ENCODE peak calls at places on chromosomes 16 and 17, in seven cellular contexts. H is hepatocyte, K is ovary, P is heart right ventricle, T is brain microvascular endothelial cell, N is lung, S is AG10803. Y is an unnamed sample.

GRCh38 chr16:30515275-30515674 is 11.1 kb downstream of the ZNF768 start:
- DNase-seq in H (no peak), K (no peak), P (no peak), T (no peak), N (no peak), S (no peak), Y (no peak)

GRCh38 chr16:86706726-86707125 is 128.4 kb downstream of the FOXL1 start:
- DNase-seq in H (no peak), K (no peak), P (no peak), T (no peak), N (no peak), S (no peak), Y (no peak)

GRCh38 chr16:84922351-84923135 is 88.8 kb downstream of the ZDHHC7 start:
- DNase-seq in H (no peak), K (peak; percentile 88), P (peak; percentile 85), T (peak; percentile 12), N (peak; percentile 49), S (peak; percentile 26), Y (no peak)

GRCh38 chr17:1143573-1143972 is 36.2 kb downstream of the ABR start:
- DNase-seq in H (peak; percentile 82), K (no peak), P (no peak), T (peak; percentile 14), N (no peak), S (no peak), Y (peak; percentile 26)

GRCh38 chr17:78144736-78145641 is 1.2 kb upstream of the C17orf99 start:
- DNase-seq in H (no peak), K (peak; percentile 85), P (peak; percentile 64), T (no peak), N (peak; percentile 90), S (no peak), Y (no peak)

GRCh38 chr17:74368341-74369152 is 1.2 kb downstream of the GPR142 start:
- DNase-seq in H (peak; percentile 84), K (peak; percentile 32), P (peak; percentile 75), T (peak; percentile 56), N (peak; percentile 74), S (peak; percentile 46), Y (peak; percentile 24)

GRCh38 chr17:38569701-38570512 is 35.8 kb downstream of the SRCIN1 start:
- DNase-seq in H (no peak), K (no peak), P (no peak), T (no peak), N (no peak), S (no peak), Y (no peak)

GRCh38 chr17:14756469-14756868 is 455.6 kb downstream of the HS3ST3B1 start:
- DNase-seq in H (peak; percentile 56), K (no peak), P (no peak), T (no peak), N (no peak), S (no peak), Y (no peak)

GRCh38 chr16:30551781-30552180 is 6.4 kb downstream of the ZNF764 start:
- DNase-seq in H (no peak), K (no peak), P (no peak), T (no peak), N (peak; percentile 65), S (no peak), Y (no peak)

GRCh38 chr17:33023790-33024189 is 32.1 kb downstream of the SPACA3 start:
- DNase-seq in H (no peak), K (no peak), P (no peak), T (no peak), N (no peak), S (no peak), Y (no peak)

GRCh38 chr17:74020522-74020921 is 183.0 kb upstream of the RPL38 start:
- DNase-seq in H (no peak), K (no peak), P (no peak), T (no peak), N (no peak), S (no peak), Y (no peak)

GRCh38 chr17:50604470-50604869 is 30.2 kb upstream of the ABCC3 start:
- DNase-seq in H (peak; percentile 89), K (peak; percentile 94), P (peak; percentile 82), T (no peak), N (no peak), S (peak; percentile 38), Y (peak; percentile 52)

GRCh38 chr16:88346680-88347505 is 35.9 kb upstream of the ZNF469 start:
- DNase-seq in H (no peak), K (no peak), P (no peak), T (no peak), N (no peak), S (no peak), Y (no peak)

GRCh38 chr17:5667871-5668270 is 83.6 kb upstream of the NLRP1 start:
- DNase-seq in H (no peak), K (no peak), P (no peak), T (no peak), N (no peak), S (no peak), Y (no peak)

GRCh38 chr16:51131619-51132018 is 19.5 kb downstream of the SALL1 start:
- DNase-seq in H (no peak), K (no peak), P (no peak), T (no peak), N (no peak), S (no peak), Y (no peak)

GRCh38 chr16:68367034-68367433 is 56.2 kb downstream of the PRMT7 start:
- DNase-seq in H (peak; percentile 60), K (no peak), P (no peak), T (peak; percentile 33), N (no peak), S (peak; percentile 30), Y (peak; percentile 23)
- TF ChIP-seq CTCF in H (peak; percentile 46), K (no peak), P (peak; percentile 31), T (peak; percentile 66), N (no peak), S (peak; percentile 43), Y (peak; percentile 30)

DNA sequence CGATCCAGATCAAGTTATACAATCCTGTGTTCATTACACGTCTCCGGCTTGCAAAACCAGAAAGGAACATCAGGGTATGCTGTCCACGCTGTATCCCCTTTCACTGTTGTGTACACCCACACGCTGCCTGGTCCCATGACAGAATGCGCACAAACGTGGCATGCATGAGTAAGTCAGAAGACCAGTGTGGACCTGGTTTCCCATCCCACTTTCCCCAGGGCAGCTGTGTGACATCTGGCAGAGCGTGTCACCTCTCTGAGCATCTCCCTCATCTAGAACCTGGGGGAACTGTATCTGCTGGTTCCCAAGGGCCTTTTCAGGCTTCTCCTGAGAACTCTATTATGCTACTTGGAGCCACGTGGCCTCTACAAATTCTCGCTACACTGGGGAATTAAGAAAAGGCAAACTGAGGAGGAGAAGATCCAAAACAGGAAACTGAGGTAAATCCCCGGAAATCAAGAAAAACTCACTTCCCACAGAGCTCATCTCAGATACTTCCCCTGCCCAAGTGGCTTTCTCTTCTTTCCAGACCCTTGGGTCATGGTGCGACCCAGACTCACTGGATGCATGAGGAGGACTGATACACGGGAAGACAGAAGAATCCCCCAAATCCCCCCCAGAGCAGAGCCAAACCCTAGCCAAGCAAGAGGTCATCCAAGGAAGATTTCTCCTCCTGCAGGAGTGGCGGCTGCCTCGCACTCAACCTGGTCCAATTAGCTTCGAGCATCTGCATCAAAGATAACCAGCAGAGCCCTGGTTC is 139.3 kb downstream of the GAS7 start:
- DNase-seq in H (no peak), K (no peak), P (no peak), T (no peak), N (no peak), S (no peak), Y (no peak)
- H3K4me3 ChIP-seq in H (no peak overlapping the region), K (no peak overlapping the region), P (no peak overlapping the region), T (no peak overlapping the region), N (no peak overlapping the region), S (no peak overlapping the region), Y (no peak overlapping the region)

GRCh38 chr17:47789611-47790520 is 31.7 kb downstream of the OSBPL7 start:
- DNase-seq in H (peak; percentile 69), K (no peak), P (peak; percentile 56), T (peak; percentile 19), N (no peak), S (peak; percentile 42), Y (peak; percentile 31)
- TF ChIP-seq CTCF in H (peak; percentile 49), K (peak; percentile 13), P (peak; percentile 51), T (peak; percentile 59), N (peak; percentile 17), S (peak; percentile 54), Y (peak; percentile 54)

GRCh38 chr16:2157480-2158261 is 2.1 kb downstream of the TRAF7 start:
- DNase-seq in H (no peak), K (no peak), P (no peak), T (no peak), N (no peak), S (no peak), Y (no peak)
- H3K4me3 ChIP-seq in H (no peak overlapping the region), K (no peak overlapping the region), P (no peak overlapping the region), T (no peak overlapping the region), N (no peak overlapping the region), S (peak overlapping the region; percentile 89), Y (no peak overlapping the region)

GRCh38 chr16:12211870-12212690 is 235.5 kb downstream of the SNX29 start:
- DNase-seq in H (peak; percentile 59), K (no peak), P (no peak), T (no peak), N (no peak), S (no peak), Y (no peak)
- TF ChIP-seq CTCF in H (no peak), K (no peak), P (no peak), T (no peak), N (no peak), S (no peak), Y (no peak)

GRCh38 chr17:80995131-80995530 is 3.5 kb downstream of the CHMP6 start:
- DNase-seq in H (no peak), K (no peak), P (no peak), T (no peak), N (no peak), S (no peak), Y (no peak)

GRCh38 chr17:80991645-80992076 is at the start of gene CHMP6:
- DNase-seq in H (peak; percentile 89), K (peak; percentile 71), P (peak; percentile 84), T (peak; percentile 31), N (peak; percentile 71), S (peak; percentile 78), Y (peak; percentile 78)

GRCh38 chr17:80992077-80992947 is 671 bp downstream of the CHMP6 start:
- DNase-seq in H (peak; percentile 26), K (peak; percentile 13), P (no peak), T (no peak), N (no peak), S (no peak), Y (no peak)

GRCh38 chr17:80990921-80991644 is 558 bp upstream of the CHMP6 start:
- DNase-seq in H (no peak), K (peak; percentile 13), P (no peak), T (no peak), N (no peak), S (no peak), Y (no peak)

DNA sequence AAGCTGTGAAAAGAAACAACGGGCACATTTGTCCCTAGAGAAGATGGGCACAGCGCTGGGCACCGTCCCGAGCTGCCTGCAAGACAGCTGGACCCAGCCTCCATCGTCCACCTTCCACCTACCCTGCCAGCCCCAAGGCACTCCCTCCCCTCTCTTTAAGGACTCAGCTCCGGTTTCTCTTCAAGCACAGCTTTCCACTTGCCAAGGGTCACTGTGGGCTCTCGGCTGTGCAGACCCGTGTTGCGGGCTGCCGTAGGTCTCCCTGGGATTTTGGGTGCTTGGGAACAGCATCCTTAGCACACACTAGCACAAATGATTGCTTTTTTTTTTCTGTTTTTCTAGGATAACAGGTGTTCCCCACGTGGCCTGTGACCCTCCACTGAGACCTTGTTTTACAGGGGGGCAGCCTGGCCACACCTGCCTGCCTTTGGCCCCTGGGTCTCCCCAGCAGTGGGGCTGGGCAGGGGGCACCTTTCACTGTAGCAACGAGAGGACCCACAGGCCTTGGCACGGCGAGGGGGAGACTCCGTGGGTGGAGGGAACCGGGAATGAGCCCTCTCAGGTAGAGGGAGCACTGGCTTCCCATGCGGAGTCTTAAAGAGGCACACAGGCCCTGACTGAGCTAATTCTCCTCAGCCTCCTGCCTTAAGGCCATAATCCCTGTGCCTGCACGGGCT is 1.4 kb downstream of the CHMP6 start:
- DNase-seq in H (peak; percentile 4), K (peak; percentile 9), P (no peak), T (no peak), N (no peak), S (no peak), Y (no peak)
- H3K4me3 ChIP-seq in H (no peak overlapping the region), K (peak overlapping the region; percentile 84), P (peak overlapping the region; percentile 96), T (peak overlapping the region; percentile 67), N (no peak overlapping the region), S (peak overlapping the region; percentile 73), Y (peak overlapping the region; percentile 47)